ENCODE peak calls at places on chromosomes 16 and 17, in seven cellular contexts. G, E, S, O, R, U and P are unnamed samples.

GRCh38 chr17:48620497-48621139 is 5.5 kb upstream of the HOXB8 start:
- DNase-seq in G (no peak), E (no peak), S (no peak), O (no peak), R (no peak), U (no peak), P (no peak)

GRCh38 chr16:85328665-85329058 is 216.4 kb upstream of the CIBAR2 start:
- DNase-seq in G (no peak), E (no peak), S (no peak), O (no peak), R (no peak), U (no peak), P (no peak)

GRCh38 chr17:48624544-48625501 is 1.3 kb downstream of the HOXB9 start:
- DNase-seq in G (no peak), E (no peak), S (no peak), O (no peak), R (no peak), U (no peak), P (no peak)

GRCh38 chr16:75789237-75789636 is 62.9 kb upstream of the CPHXL start:
- DNase-seq in G (peak; percentile 6), E (peak; percentile 39), S (no peak), O (no peak), R (peak; percentile 46), U (peak; percentile 61), P (peak; percentile 5)

GRCh38 chr16:81376880-81377279 is 62.1 kb downstream of the GAN start:
- DNase-seq in G (no peak), E (peak; percentile 88), S (no peak), O (no peak), R (no peak), U (peak; percentile 6), P (no peak)

GRCh38 chr17:60523822-60524221 is 2.2 kb downstream of the APPBP2 start:
- DNase-seq in G (no peak), E (no peak), S (no peak), O (no peak), R (no peak), U (no peak), P (no peak)

GRCh38 chr17:47315451-47316266 is 8.1 kb upstream of the EFCAB13 start:
- DNase-seq in G (peak; percentile 44), E (peak; percentile 81), S (no peak), O (no peak), R (peak; percentile 99), U (peak; percentile 90), P (peak; percentile 95)

GRCh38 chr16:68447721-68448359 is 468 bp downstream of the SMPD3 start:
- DNase-seq in G (no peak), E (no peak), S (no peak), O (no peak), R (no peak), U (no peak), P (no peak)

GRCh38 chr17:4785311-4786110 is 653 bp downstream of the VMO1 start:
- DNase-seq in G (no peak), E (no peak), S (no peak), O (no peak), R (no peak), U (peak; percentile 4), P (no peak)

GRCh38 chr17:36625188-36625587 is 23.8 kb downstream of the MRM1 start:
- DNase-seq in G (no peak), E (no peak), S (no peak), O (no peak), R (no peak), U (no peak), P (no peak)

GRCh38 chr17:64063088-64063487 is 42.7 kb upstream of the ICAM2 start:
- DNase-seq in G (no peak), E (no peak), S (no peak), O (no peak), R (no peak), U (no peak), P (no peak)

GRCh38 chr17:62093188-62094155 is 28.4 kb upstream of the MED13 start:
- DNase-seq in G (peak; percentile 49), E (peak; percentile 96), S (no peak), O (no peak), R (peak; percentile 95), U (peak; percentile 58), P (peak; percentile 57)

GRCh38 chr16:68093816-68094613 is 8.8 kb downstream of the NFATC3 start:
- DNase-seq in G (no peak), E (peak; percentile 12), S (no peak), O (no peak), R (peak; percentile 69), U (peak; percentile 51), P (no peak)

GRCh38 chr17:61399131-61400057 is at the start of gene TBX2:
- DNase-seq in G (peak; percentile 60), E (peak; percentile 63), S (peak; percentile 63), O (peak; percentile 51), R (peak; percentile 96), U (peak; percentile 96), P (no peak)

GRCh38 chr17:77254961-77255741 is 114.4 kb downstream of the SEC14L1 start:
- DNase-seq in G (peak; percentile 70), E (peak; percentile 98), S (no peak), O (peak; percentile 53), R (peak; percentile 86), U (peak; percentile 77), P (peak; percentile 99)

GRCh38 chr16:27706156-27706705 is 156.3 kb downstream of the KATNIP start:
- DNase-seq in G (no peak), E (no peak), S (no peak), O (no peak), R (no peak), U (no peak), P (no peak)

GRCh38 chr16:88688013-88688778 is 1.9 kb upstream of the SNAI3 start:
- DNase-seq in G (no peak), E (no peak), S (no peak), O (peak; percentile 92), R (no peak), U (peak; percentile 11), P (peak; percentile 22)

GRCh38 chr16:58507195-58507962 is 7.4 kb downstream of the NDRG4 start:
- DNase-seq in G (no peak), E (no peak), S (no peak), O (peak; percentile 24), R (no peak), U (no peak), P (no peak)

GRCh38 chr17:63927464-63928171 is 4.5 kb downstream of the CD79B start:
- DNase-seq in G (no peak), E (no peak), S (no peak), O (no peak), R (no peak), U (no peak), P (no peak)

GRCh38 chr17:43784628-43785101 is 4.4 kb downstream of the CFAP97D1 start:
- DNase-seq in G (no peak), E (peak; percentile 57), S (no peak), O (no peak), R (peak; percentile 83), U (peak; percentile 54), P (no peak)

GRCh38 chr17:47297661-47298400 is 25.9 kb upstream of the EFCAB13 start:
- DNase-seq in G (peak; percentile 37), E (no peak), S (no peak), O (no peak), R (no peak), U (no peak), P (no peak)

GRCh38 chr17:6701719-6702118 is 11.4 kb downstream of the SLC13A5 start:
- DNase-seq in G (peak; percentile 41), E (no peak), S (no peak), O (no peak), R (no peak), U (peak; percentile 33), P (no peak)

GRCh38 chr17:63497708-63498483 is 21.0 kb downstream of the ACE start:
- DNase-seq in G (no peak), E (no peak), S (no peak), O (no peak), R (peak; percentile 13), U (peak; percentile 16), P (peak; percentile 4)

GRCh38 chr17:27153005-27153404 is 140.9 kb upstream of the WSB1 start:
- DNase-seq in G (no peak), E (no peak), S (no peak), O (no peak), R (peak; percentile 11), U (no peak), P (no peak)

DNA sequence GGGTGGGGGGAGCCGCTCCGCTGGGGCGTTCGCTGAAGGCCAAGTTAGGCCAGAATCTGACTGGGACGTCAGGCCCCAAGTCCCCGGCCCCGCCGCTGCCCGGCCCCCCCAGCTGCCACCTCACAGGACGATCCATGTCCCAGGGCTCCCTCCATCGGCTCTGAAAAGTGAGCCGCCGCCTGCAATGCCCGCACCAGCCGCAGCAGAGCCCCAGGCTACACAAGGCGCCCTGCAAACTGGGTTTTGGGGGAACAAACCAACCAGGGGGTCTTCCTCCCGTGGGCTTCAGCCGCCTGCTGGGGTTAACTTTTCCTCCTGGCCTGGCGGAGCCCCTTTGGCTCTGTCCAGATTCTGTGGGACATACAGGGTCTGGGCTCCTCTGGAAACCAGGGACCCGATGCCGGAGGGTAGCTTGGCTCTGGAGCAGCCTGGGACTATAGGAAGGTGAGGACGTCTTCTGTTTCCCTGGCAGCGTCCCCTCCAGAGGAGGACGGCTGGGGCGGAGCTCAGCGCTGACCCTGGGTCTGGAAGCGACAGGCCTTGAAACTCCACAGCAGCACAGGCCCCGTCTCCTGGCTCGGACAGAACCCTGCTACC is 835 bp downstream of the NME4 start:
- DNase-seq in G (peak; percentile 92), E (no peak), S (no peak), O (peak; percentile 82), R (peak; percentile 61), U (peak; percentile 76), P (no peak)
- TF ChIP-seq CTCF in G (peak; percentile 44), E (peak; percentile 2), S (peak; percentile 76), O (peak; percentile 39), R (peak; percentile 44), U (peak; percentile 42), P (peak; percentile 46)

GRCh38 chr16:54938351-54939346 is 8.0 kb downstream of the IRX5 start:
- DNase-seq in G (no peak), E (peak; percentile 48), S (no peak), O (no peak), R (no peak), U (peak; percentile 33), P (no peak)
- H3K4me3 ChIP-seq in G (no peak overlapping the region), E (peak overlapping the region; percentile 64), S (peak overlapping the region; percentile 68), O (no peak overlapping the region), R (no peak overlapping the region), U (no peak overlapping the region), P (no peak overlapping the region)

GRCh38 chr17:66812571-66812970 is 22.3 kb upstream of the CACNG5 start:
- DNase-seq in G (no peak), E (no peak), S (no peak), O (no peak), R (no peak), U (no peak), P (no peak)
- TF ChIP-seq CTCF in G (no peak), E (no peak), S (no peak), O (no peak), R (no peak), U (no peak), P (no peak)

DNA sequence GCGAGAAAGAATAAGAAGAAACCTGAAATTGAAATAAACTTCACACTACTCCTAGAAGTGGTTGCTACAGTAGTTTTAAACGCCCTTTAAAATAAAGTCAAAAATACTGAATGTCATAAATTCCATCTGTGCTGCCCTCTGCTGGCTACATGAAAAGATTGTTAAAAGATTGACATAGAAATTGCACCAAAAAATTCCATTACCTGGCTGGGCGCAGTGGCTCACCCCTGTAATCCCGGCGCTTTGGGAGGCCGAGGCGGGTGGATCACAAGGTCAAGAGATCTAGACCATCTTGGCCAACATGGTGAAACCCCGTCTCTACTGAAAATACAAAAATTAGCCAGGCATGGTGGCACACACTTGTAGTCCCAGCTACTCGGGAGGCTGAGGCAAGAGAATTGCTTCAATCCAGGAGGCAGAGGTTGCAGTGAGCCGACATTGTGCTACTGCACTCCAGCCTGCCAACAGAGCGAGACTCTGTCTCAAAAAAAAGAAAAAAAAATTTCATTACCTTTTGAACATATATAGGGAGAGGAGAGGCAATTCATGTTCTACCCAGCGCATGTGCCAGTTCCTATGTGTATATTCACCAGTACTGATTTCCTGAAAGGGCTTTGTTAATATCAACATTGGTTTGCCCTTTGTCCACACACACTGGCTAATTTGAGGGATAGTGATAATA is 36.5 kb downstream of the CYTH1 start:
- DNase-seq in G (peak; percentile 52), E (no peak), S (no peak), O (no peak), R (peak; percentile 49), U (peak; percentile 63), P (no peak)
- H3K4me3 ChIP-seq in G (no peak overlapping the region), E (no peak overlapping the region), S (no peak overlapping the region), O (no peak overlapping the region), R (no peak overlapping the region), U (no peak overlapping the region), P (no peak overlapping the region)